ENCODE peak calls at places on chromosomes 7 and 10, in seven cellular contexts. One of them, this sample, is unnamed.
A peak's percentile ranks its signal among the peaks of the same experiment; 100 is the strongest.

GRCh38 chr7:151125835-151126481 is 39.7 kb downstream of the AGAP3 start:
- DNase-seq in fibroblast of pulmonary artery: no peak
- DNase-seq in GM10248: no peak
- DNase-seq in H54: no peak
- DNase-seq in stimulated activated CD8-positive, alpha-beta memory T cell treated with anti-CD3 and anti-CD28 coated beads, Interleukin-2, amount 100 ng/mL, for 1 hour: no peak
- DNase-seq in ovary: no peak
- DNase-seq in stimulated activated CD4-positive, alpha-beta T cell treated with anti-CD3 and anti-CD28 coated beads, Interleukin-2, amount 100 ng/mL, for 48 hours: no peak
- DNase-seq in this sample: no peak

GRCh38 chr7:142405122-142405765 is 147.4 kb upstream of the PRSS58 start:
- DNase-seq in fibroblast of pulmonary artery: no peak
- DNase-seq in GM10248: no peak
- DNase-seq in H54: no peak
- DNase-seq in stimulated activated CD8-positive, alpha-beta memory T cell treated with anti-CD3 and anti-CD28 coated beads, Interleukin-2, amount 100 ng/mL, for 1 hour: no peak
- DNase-seq in ovary: no peak
- DNase-seq in stimulated activated CD4-positive, alpha-beta T cell treated with anti-CD3 and anti-CD28 coated beads, Interleukin-2, amount 100 ng/mL, for 48 hours: no peak
- DNase-seq in this sample: no peak

GRCh38 chr10:116304923-116305322 is 19.3 kb upstream of the CCDC172 start:
- DNase-seq in fibroblast of pulmonary artery: no peak
- DNase-seq in GM10248: no peak
- DNase-seq in H54: no peak
- DNase-seq in stimulated activated CD8-positive, alpha-beta memory T cell treated with anti-CD3 and anti-CD28 coated beads, Interleukin-2, amount 100 ng/mL, for 1 hour: no peak
- DNase-seq in ovary: no peak
- DNase-seq in stimulated activated CD4-positive, alpha-beta T cell treated with anti-CD3 and anti-CD28 coated beads, Interleukin-2, amount 100 ng/mL, for 48 hours: no peak
- DNase-seq in this sample: no peak

GRCh38 chr10:106224676-106225075 is 939.8 kb downstream of the SORCS1 start:
- DNase-seq in fibroblast of pulmonary artery: peak; percentile 27
- DNase-seq in GM10248: no peak
- DNase-seq in H54: no peak
- DNase-seq in stimulated activated CD8-positive, alpha-beta memory T cell treated with anti-CD3 and anti-CD28 coated beads, Interleukin-2, amount 100 ng/mL, for 1 hour: no peak
- DNase-seq in ovary: no peak
- DNase-seq in stimulated activated CD4-positive, alpha-beta T cell treated with anti-CD3 and anti-CD28 coated beads, Interleukin-2, amount 100 ng/mL, for 48 hours: no peak
- DNase-seq in this sample: no peak

GRCh38 chr10:96216775-96217174 is 54.6 kb downstream of the BLNK start:
- DNase-seq in fibroblast of pulmonary artery: no peak
- DNase-seq in GM10248: no peak
- DNase-seq in H54: no peak
- DNase-seq in stimulated activated CD8-positive, alpha-beta memory T cell treated with anti-CD3 and anti-CD28 coated beads, Interleukin-2, amount 100 ng/mL, for 1 hour: no peak
- DNase-seq in ovary: no peak
- DNase-seq in stimulated activated CD4-positive, alpha-beta T cell treated with anti-CD3 and anti-CD28 coated beads, Interleukin-2, amount 100 ng/mL, for 48 hours: no peak
- DNase-seq in this sample: no peak

GRCh38 chr10:119669975-119670640 is 18.9 kb downstream of the BAG3 start:
- DNase-seq in fibroblast of pulmonary artery: no peak
- DNase-seq in GM10248: no peak
- DNase-seq in H54: no peak
- DNase-seq in stimulated activated CD8-positive, alpha-beta memory T cell treated with anti-CD3 and anti-CD28 coated beads, Interleukin-2, amount 100 ng/mL, for 1 hour: no peak
- DNase-seq in ovary: no peak
- DNase-seq in stimulated activated CD4-positive, alpha-beta T cell treated with anti-CD3 and anti-CD28 coated beads, Interleukin-2, amount 100 ng/mL, for 48 hours: no peak
- DNase-seq in this sample: no peak

GRCh38 chr7:23100697-23101096 is 4.9 kb upstream of the KLHL7 start:
- DNase-seq in fibroblast of pulmonary artery: no peak
- DNase-seq in GM10248: no peak
- DNase-seq in H54: no peak
- DNase-seq in stimulated activated CD8-positive, alpha-beta memory T cell treated with anti-CD3 and anti-CD28 coated beads, Interleukin-2, amount 100 ng/mL, for 1 hour: no peak
- DNase-seq in ovary: no peak
- DNase-seq in stimulated activated CD4-positive, alpha-beta T cell treated with anti-CD3 and anti-CD28 coated beads, Interleukin-2, amount 100 ng/mL, for 48 hours: no peak
- DNase-seq in this sample: no peak

GRCh38 chr7:125201002-125201401 is 271.4 kb upstream of the POT1 start:
- DNase-seq in fibroblast of pulmonary artery: no peak
- DNase-seq in GM10248: no peak
- DNase-seq in H54: no peak
- DNase-seq in stimulated activated CD8-positive, alpha-beta memory T cell treated with anti-CD3 and anti-CD28 coated beads, Interleukin-2, amount 100 ng/mL, for 1 hour: no peak
- DNase-seq in ovary: no peak
- DNase-seq in stimulated activated CD4-positive, alpha-beta T cell treated with anti-CD3 and anti-CD28 coated beads, Interleukin-2, amount 100 ng/mL, for 48 hours: no peak
- DNase-seq in this sample: no peak

GRCh38 chr7:105705427-105705826 is 124.1 kb upstream of the EFCAB10 start:
- DNase-seq in fibroblast of pulmonary artery: no peak
- DNase-seq in GM10248: no peak
- DNase-seq in H54: no peak
- DNase-seq in stimulated activated CD8-positive, alpha-beta memory T cell treated with anti-CD3 and anti-CD28 coated beads, Interleukin-2, amount 100 ng/mL, for 1 hour: no peak
- DNase-seq in ovary: no peak
- DNase-seq in stimulated activated CD4-positive, alpha-beta T cell treated with anti-CD3 and anti-CD28 coated beads, Interleukin-2, amount 100 ng/mL, for 48 hours: no peak
- DNase-seq in this sample: no peak

GRCh38 chr10:127552446-127552845 is 3.3 kb downstream of the NPS start:
- DNase-seq in fibroblast of pulmonary artery: no peak
- DNase-seq in GM10248: no peak
- DNase-seq in H54: no peak
- DNase-seq in stimulated activated CD8-positive, alpha-beta memory T cell treated with anti-CD3 and anti-CD28 coated beads, Interleukin-2, amount 100 ng/mL, for 1 hour: no peak
- DNase-seq in ovary: no peak
- DNase-seq in stimulated activated CD4-positive, alpha-beta T cell treated with anti-CD3 and anti-CD28 coated beads, Interleukin-2, amount 100 ng/mL, for 48 hours: no peak
- DNase-seq in this sample: no peak

GRCh38 chr7:150944066-150945042 is 33.8 kb downstream of the KCNH2 start:
- DNase-seq in fibroblast of pulmonary artery: no peak
- DNase-seq in GM10248: no peak
- DNase-seq in H54: no peak
- DNase-seq in stimulated activated CD8-positive, alpha-beta memory T cell treated with anti-CD3 and anti-CD28 coated beads, Interleukin-2, amount 100 ng/mL, for 1 hour: no peak
- DNase-seq in ovary: no peak
- DNase-seq in stimulated activated CD4-positive, alpha-beta T cell treated with anti-CD3 and anti-CD28 coated beads, Interleukin-2, amount 100 ng/mL, for 48 hours: no peak
- DNase-seq in this sample: no peak

GRCh38 chr10:10438335-10439123 is 579.1 kb upstream of the CELF2 start:
- DNase-seq in fibroblast of pulmonary artery: no peak
- DNase-seq in GM10248: no peak
- DNase-seq in H54: no peak
- DNase-seq in stimulated activated CD8-positive, alpha-beta memory T cell treated with anti-CD3 and anti-CD28 coated beads, Interleukin-2, amount 100 ng/mL, for 1 hour: no peak
- DNase-seq in ovary: no peak
- DNase-seq in stimulated activated CD4-positive, alpha-beta T cell treated with anti-CD3 and anti-CD28 coated beads, Interleukin-2, amount 100 ng/mL, for 48 hours: no peak
- DNase-seq in this sample: no peak

This sample was measured in CMK.